ENCODE peak calls at places on chromosome 20, in four cellular contexts. U, T, P and Z are unnamed samples.

GRCh38 chr20:15333170-15333569 is 995.8 kb upstream of the FLRT3 start:
- DNase-seq in U (no peak), T (no peak), P (no peak), Z (no peak)

GRCh38 chr20:51802170-51802745 is at the start of gene SALL4:
- DNase-seq in U (no peak), T (no peak), P (no peak), Z (peak)

GRCh38 chr20:10653593-10654288 is 20.1 kb downstream of the JAG1 start:
- DNase-seq in U (no peak), T (peak), P (no peak), Z (no peak)

GRCh38 chr20:33830371-33830770 is 19.2 kb downstream of the CHMP4B start:
- DNase-seq in U (no peak), T (no peak), P (no peak), Z (no peak)

GRCh38 chr20:60851826-60852704 is 400.0 kb upstream of the CDH4 start:
- DNase-seq in U (peak), T (no peak), P (no peak), Z (peak)

GRCh38 chr20:44129996-44130718 is 56.8 kb downstream of the JPH2 start:
- DNase-seq in U (no peak), T (no peak), P (no peak), Z (no peak)

GRCh38 chr20:20573797-20574196 is 138.6 kb downstream of the RALGAPA2 start:
- DNase-seq in U (no peak), T (no peak), P (no peak), Z (no peak)

GRCh38 chr20:51542033-51542893 is at the start of gene NFATC2:
- DNase-seq in U (peak), T (no peak), P (peak), Z (peak)

GRCh38 chr20:8981482-8981881 is 87.4 kb upstream of the PLCB4 start:
- DNase-seq in U (no peak), T (no peak), P (no peak), Z (no peak)

GRCh38 chr20:3101737-3102574 is 17.4 kb upstream of the AVP start:
- DNase-seq in U (no peak), T (peak), P (no peak), Z (no peak)

GRCh38 chr20:35304956-35305355 is 12.7 kb upstream of the FAM83C start:
- DNase-seq in U (no peak), T (no peak), P (no peak), Z (no peak)

GRCh38 chr20:51800132-51800721 is 2.1 kb downstream of the SALL4 start:
- DNase-seq in U (peak), T (no peak), P (peak), Z (peak)

GRCh38 chr20:11919046-11919445 is 1.4 kb downstream of the BTBD3 start:
- DNase-seq in U (no peak), T (no peak), P (no peak), Z (no peak)

GRCh38 chr20:32456869-32457421 is 98.8 kb downstream of the ASXL1 start:
- DNase-seq in U (no peak), T (no peak), P (no peak), Z (no peak)

GRCh38 chr20:46835418-46835817 is 59.2 kb upstream of the EYA2 start:
- DNase-seq in U (peak), T (no peak), P (no peak), Z (no peak)

GRCh38 chr20:13212750-13213149 is 8.3 kb upstream of the ISM1 start:
- DNase-seq in U (no peak), T (no peak), P (no peak), Z (no peak)

GRCh38 chr20:22579711-22580697 is 4.4 kb downstream of the FOXA2 start:
- DNase-seq in U (peak), T (no peak), P (no peak), Z (no peak)
- TF ChIP-seq EZH2 in U (no peak), T (no peak), P (no peak), Z (peak)

GRCh38 chr20:17579369-17580039 is 9.6 kb downstream of the DSTN start:
- DNase-seq in U (no peak), T (no peak), P (no peak), Z (no peak)
- TF ChIP-seq EP300 in U (no peak), T (no peak), P (no peak), Z (no peak)

DNA sequence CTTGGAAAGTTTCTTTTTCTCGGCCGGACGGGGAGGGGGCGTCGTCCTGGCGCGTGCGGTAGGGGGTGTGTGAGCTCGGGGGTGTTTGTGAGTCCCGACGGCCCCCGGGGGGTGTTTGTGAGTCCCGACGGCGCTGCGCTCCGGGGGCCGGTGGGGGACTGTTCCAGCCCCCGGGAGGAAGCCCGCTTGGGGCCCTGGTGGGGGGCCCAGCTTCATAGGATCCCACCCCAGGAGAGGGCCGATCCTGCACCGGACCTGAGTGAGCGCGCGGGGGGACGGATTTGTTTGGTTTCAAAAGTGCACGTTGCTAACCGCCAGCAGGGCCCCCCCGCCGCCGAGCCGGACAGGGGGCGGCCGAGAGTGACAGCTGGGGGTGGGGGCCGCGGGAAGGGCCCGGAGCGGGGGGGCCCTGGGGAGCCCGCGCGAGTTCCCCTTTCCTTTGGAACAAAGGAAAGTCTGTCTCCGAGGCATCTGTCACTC is 441 bp downstream of the TGIF2 start:
- DNase-seq in U (peak), T (no peak), P (peak), Z (no peak)
- TF ChIP-seq EZH2 in U (no peak), T (no peak), P (no peak), Z (no peak)

DNA sequence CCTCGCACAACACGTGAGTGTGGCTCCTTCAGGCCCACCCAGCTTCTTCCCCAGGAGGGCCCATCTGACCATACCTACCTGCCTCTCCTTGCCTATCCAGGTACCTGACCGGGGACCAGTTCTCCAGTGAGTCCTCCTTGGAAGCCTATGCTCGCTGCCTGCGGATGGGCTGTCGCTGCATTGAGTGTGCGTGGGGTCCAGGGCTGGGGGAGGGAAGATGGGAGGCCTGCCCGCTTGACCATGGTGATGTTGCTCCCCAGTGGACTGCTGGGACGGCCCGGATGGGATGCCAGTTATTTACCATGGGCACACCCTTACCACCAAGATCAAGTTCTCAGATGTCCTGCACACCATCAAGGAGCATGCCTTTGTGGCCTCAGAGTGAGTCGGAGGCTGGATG is 26.5 kb downstream of the PLCG1 start:
- DNase-seq in U (no peak), T (no peak), P (no peak), Z (no peak)
- TF ChIP-seq EP300 in U (no peak), T (no peak), P (no peak), Z (no peak)

GRCh38 chr20:54172856-54173652 is 732 bp downstream of the CYP24A1 start:
- DNase-seq in U (no peak), T (no peak), P (no peak), Z (no peak)
- TF ChIP-seq EZH2 in U (no peak), T (no peak), P (no peak), Z (peak)